ENCODE peak calls at places on chromosomes 2 and 18, in five cellular contexts. One of them, this sample, is unnamed.

GRCh38 chr18:10558243-10558966 is 32.6 kb downstream of the NAPG start:
- DNase-seq in fibroblast of lung: no peak
- DNase-seq in nucleus accumbens: no peak
- DNase-seq in myocyte: no peak
- DNase-seq in NT2/D1: no peak
- DNase-seq in this sample: no peak

GRCh38 chr2:227802882-227803281 is 10.8 kb upstream of the CCL20 start:
- DNase-seq in myocyte: no peak
- DNase-seq in nucleus accumbens: no peak
- DNase-seq in fibroblast of lung: no peak
- DNase-seq in NT2/D1: no peak
- DNase-seq in this sample: no peak

GRCh38 chr2:70944291-70944690 is 8.6 kb downstream of the ATP6V1B1 start:
- DNase-seq in myocyte: no peak
- DNase-seq in NT2/D1: no peak
- DNase-seq in nucleus accumbens: no peak
- DNase-seq in fibroblast of lung: no peak
- DNase-seq in this sample: peak

GRCh38 chr2:151762694-151763093 is 28.4 kb upstream of the NEB start:
- DNase-seq in fibroblast of lung: no peak
- DNase-seq in myocyte: peak
- DNase-seq in nucleus accumbens: no peak
- DNase-seq in NT2/D1: no peak
- DNase-seq in this sample: no peak

GRCh38 chr2:8573234-8573941 is 108.5 kb upstream of the ID2 start:
- DNase-seq in nucleus accumbens: no peak
- DNase-seq in myocyte: no peak
- DNase-seq in NT2/D1: no peak
- DNase-seq in fibroblast of lung: no peak
- DNase-seq in this sample: no peak

GRCh38 chr2:154963509-154963908 is 265.0 kb downstream of the KCNJ3 start:
- DNase-seq in nucleus accumbens: no peak
- DNase-seq in fibroblast of lung: no peak
- DNase-seq in NT2/D1: no peak
- DNase-seq in myocyte: no peak
- DNase-seq in this sample: no peak

GRCh38 chr18:79699653-79700052 is 20.1 kb downstream of the CTDP1 start:
- DNase-seq in myocyte: peak
- DNase-seq in fibroblast of lung: no peak
- DNase-seq in nucleus accumbens: no peak
- DNase-seq in NT2/D1: no peak
- DNase-seq in this sample: no peak

GRCh38 chr2:238119756-238120462 is 18.6 kb upstream of the KLHL30 start:
- DNase-seq in fibroblast of lung: no peak
- DNase-seq in myocyte: no peak
- DNase-seq in NT2/D1: no peak
- DNase-seq in nucleus accumbens: no peak
- DNase-seq in this sample: no peak